ENCODE peak calls at places on chromosomes 7 and 10, in eight cellular contexts. One of them, this sample, is unnamed.

GRCh38 chr7:138458576-138459234 is 1.4 kb upstream of the TRIM24 start:
- DNase-seq in esophagus muscularis mucosa: no peak
- DNase-seq in stomach: no peak
- DNase-seq in heart left ventricle: no peak
- DNase-seq in prostate gland: no peak
- DNase-seq in transverse colon: no peak
- DNase-seq in IMR-90: no peak
- DNase-seq in body of pancreas: no peak
- DNase-seq in this sample: no peak

GRCh38 chr7:44063547-44063893 is 1.8 kb downstream of the PGAM2 start:
- DNase-seq in esophagus muscularis mucosa: no peak
- DNase-seq in stomach: no peak
- DNase-seq in heart left ventricle: no peak
- DNase-seq in prostate gland: no peak
- DNase-seq in transverse colon: peak
- DNase-seq in IMR-90: no peak
- DNase-seq in body of pancreas: no peak
- DNase-seq in this sample: peak

GRCh38 chr10:109961181-109962001 is 38.1 kb upstream of the XPNPEP1 start:
- DNase-seq in esophagus muscularis mucosa: no peak
- DNase-seq in stomach: no peak
- DNase-seq in heart left ventricle: no peak
- DNase-seq in prostate gland: no peak
- DNase-seq in transverse colon: no peak
- DNase-seq in IMR-90: peak
- DNase-seq in body of pancreas: no peak
- DNase-seq in this sample: peak

GRCh38 chr10:95260909-95261552 is 29.8 kb downstream of the PDLIM1 start:
- DNase-seq in esophagus muscularis mucosa: no peak
- DNase-seq in stomach: no peak
- DNase-seq in heart left ventricle: no peak
- DNase-seq in prostate gland: no peak
- DNase-seq in transverse colon: no peak
- DNase-seq in IMR-90: peak
- DNase-seq in body of pancreas: no peak
- DNase-seq in this sample: no peak

GRCh38 chr7:117114272-117114671 is 161.0 kb downstream of the ST7 start:
- DNase-seq in esophagus muscularis mucosa: no peak
- DNase-seq in stomach: no peak
- DNase-seq in heart left ventricle: no peak
- DNase-seq in prostate gland: no peak
- DNase-seq in transverse colon: no peak
- DNase-seq in IMR-90: no peak
- DNase-seq in body of pancreas: no peak
- DNase-seq in this sample: no peak

GRCh38 chr10:29877798-29878491 is 181.4 kb downstream of the JCAD start:
- DNase-seq in esophagus muscularis mucosa: no peak
- DNase-seq in stomach: no peak
- DNase-seq in heart left ventricle: peak
- DNase-seq in prostate gland: no peak
- DNase-seq in transverse colon: no peak
- DNase-seq in IMR-90: no peak
- DNase-seq in body of pancreas: peak
- DNase-seq in this sample: peak

GRCh38 chr7:98378210-98378819 is 22.6 kb downstream of the BAIAP2L1 start:
- DNase-seq in esophagus muscularis mucosa: no peak
- DNase-seq in stomach: no peak
- DNase-seq in heart left ventricle: no peak
- DNase-seq in prostate gland: no peak
- DNase-seq in transverse colon: no peak
- DNase-seq in IMR-90: no peak
- DNase-seq in body of pancreas: no peak
- DNase-seq in this sample: no peak

GRCh38 chr10:78778446-78779338 is 290.1 kb upstream of the ZMIZ1 start:
- DNase-seq in esophagus muscularis mucosa: no peak
- DNase-seq in stomach: no peak
- DNase-seq in heart left ventricle: no peak
- DNase-seq in prostate gland: no peak
- DNase-seq in transverse colon: no peak
- DNase-seq in IMR-90: no peak
- DNase-seq in body of pancreas: no peak
- DNase-seq in this sample: no peak

GRCh38 chr10:44312401-44312800 is 72.5 kb downstream of the CXCL12 start:
- DNase-seq in esophagus muscularis mucosa: no peak
- DNase-seq in stomach: no peak
- DNase-seq in heart left ventricle: no peak
- DNase-seq in prostate gland: no peak
- DNase-seq in transverse colon: no peak
- DNase-seq in IMR-90: no peak
- DNase-seq in body of pancreas: no peak
- DNase-seq in this sample: peak

GRCh38 chr10:7857259-7857658 is 39.0 kb downstream of the TAF3 start:
- DNase-seq in esophagus muscularis mucosa: no peak
- DNase-seq in stomach: no peak
- DNase-seq in heart left ventricle: no peak
- DNase-seq in prostate gland: no peak
- DNase-seq in transverse colon: no peak
- DNase-seq in IMR-90: no peak
- DNase-seq in body of pancreas: peak
- DNase-seq in this sample: peak

GRCh38 chr10:121556448-121556847 is 41.8 kb downstream of the FGFR2 start:
- DNase-seq in esophagus muscularis mucosa: no peak
- DNase-seq in stomach: no peak
- DNase-seq in heart left ventricle: no peak
- DNase-seq in prostate gland: no peak
- DNase-seq in transverse colon: no peak
- DNase-seq in IMR-90: no peak
- DNase-seq in body of pancreas: no peak
- DNase-seq in this sample: no peak

GRCh38 chr7:112067205-112067604 is 139.0 kb downstream of the DOCK4 start:
- DNase-seq in esophagus muscularis mucosa: no peak
- DNase-seq in stomach: no peak
- DNase-seq in heart left ventricle: no peak
- DNase-seq in prostate gland: no peak
- DNase-seq in transverse colon: no peak
- DNase-seq in IMR-90: no peak
- DNase-seq in body of pancreas: no peak
- DNase-seq in this sample: no peak

DNA sequence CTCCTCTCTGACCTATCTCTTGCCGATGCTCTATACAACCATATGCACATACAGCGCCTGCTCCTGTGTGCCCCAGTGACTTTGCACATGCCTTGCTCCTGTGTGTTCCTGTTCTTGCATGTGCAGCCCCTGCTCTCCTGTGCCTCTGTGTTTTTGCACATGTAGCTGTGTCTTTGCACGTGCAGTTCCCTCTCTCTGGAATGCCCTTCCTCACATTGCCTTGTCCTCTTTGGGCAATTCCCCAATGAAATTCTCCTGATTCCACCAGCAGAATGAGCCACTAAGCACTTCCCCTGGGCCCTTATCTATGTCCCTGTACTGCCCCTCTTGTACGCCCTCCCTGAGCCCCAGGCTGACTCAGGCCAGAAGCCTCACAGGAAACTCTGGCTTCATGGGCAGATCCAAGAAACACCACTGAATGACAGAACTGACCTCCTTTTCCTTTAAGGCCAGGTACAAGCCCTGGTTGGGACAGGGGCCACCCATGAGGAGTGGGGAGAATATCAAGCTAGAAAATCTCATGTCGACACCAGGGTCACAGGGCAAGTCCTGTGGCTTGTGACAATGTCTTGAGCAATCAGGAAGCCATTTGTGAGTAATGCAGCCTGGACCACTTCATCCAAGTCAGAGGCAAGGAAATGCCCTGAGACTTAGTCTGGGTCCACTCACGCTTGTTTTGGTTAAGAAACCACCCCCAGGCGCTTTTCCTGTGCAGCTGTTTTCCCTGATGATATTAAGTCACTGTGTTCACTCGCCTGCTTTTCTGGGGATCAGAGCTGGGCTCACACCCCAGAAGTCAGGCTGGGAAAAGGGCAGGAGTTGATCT is 1.9 kb upstream of the ARHGAP22 start:
- DNase-seq in esophagus muscularis mucosa: peak
- DNase-seq in stomach: no peak
- DNase-seq in heart left ventricle: no peak
- DNase-seq in prostate gland: no peak
- DNase-seq in transverse colon: peak
- DNase-seq in IMR-90: peak
- DNase-seq in body of pancreas: peak
- DNase-seq in this sample: peak
- TF ChIP-seq POLR2A in esophagus muscularis mucosa: no peak
- TF ChIP-seq POLR2A in stomach: no peak
- TF ChIP-seq POLR2A in heart left ventricle: no peak
- TF ChIP-seq POLR2A in prostate gland: no peak
- TF ChIP-seq POLR2A in transverse colon: no peak
- TF ChIP-seq POLR2A in IMR-90: peak
- TF ChIP-seq POLR2A in body of pancreas: no peak
- TF ChIP-seq POLR2A in this sample: no peak

GRCh38 chr7:1917221-1918062 is 247.4 kb downstream of the ELFN1 start:
- DNase-seq in esophagus muscularis mucosa: no peak
- DNase-seq in stomach: no peak
- DNase-seq in heart left ventricle: no peak
- DNase-seq in prostate gland: no peak
- DNase-seq in transverse colon: no peak
- DNase-seq in IMR-90: no peak
- DNase-seq in body of pancreas: no peak
- DNase-seq in this sample: no peak
- H3K4me3 ChIP-seq in esophagus muscularis mucosa: no peak
- H3K4me3 ChIP-seq in stomach: no peak
- H3K4me3 ChIP-seq in heart left ventricle: no peak
- H3K4me3 ChIP-seq in prostate gland: no peak
- H3K4me3 ChIP-seq in transverse colon: no peak
- H3K4me3 ChIP-seq in IMR-90: no peak
- H3K4me3 ChIP-seq in body of pancreas: no peak
- H3K4me3 ChIP-seq in this sample: no peak

GRCh38 chr7:33673029-33673700 is 232.2 kb upstream of the BMPER start:
- DNase-seq in esophagus muscularis mucosa: no peak
- DNase-seq in stomach: no peak
- DNase-seq in heart left ventricle: no peak
- DNase-seq in prostate gland: no peak
- DNase-seq in transverse colon: no peak
- DNase-seq in IMR-90: no peak
- DNase-seq in body of pancreas: no peak
- DNase-seq in this sample: no peak
- TF ChIP-seq CTCF in esophagus muscularis mucosa: no peak
- TF ChIP-seq CTCF in stomach: no peak
- TF ChIP-seq CTCF in heart left ventricle: no peak
- TF ChIP-seq CTCF in prostate gland: no peak
- TF ChIP-seq CTCF in transverse colon: no peak
- TF ChIP-seq CTCF in IMR-90: no peak
- TF ChIP-seq CTCF in body of pancreas: no peak
- TF ChIP-seq CTCF in this sample: no peak

DNA sequence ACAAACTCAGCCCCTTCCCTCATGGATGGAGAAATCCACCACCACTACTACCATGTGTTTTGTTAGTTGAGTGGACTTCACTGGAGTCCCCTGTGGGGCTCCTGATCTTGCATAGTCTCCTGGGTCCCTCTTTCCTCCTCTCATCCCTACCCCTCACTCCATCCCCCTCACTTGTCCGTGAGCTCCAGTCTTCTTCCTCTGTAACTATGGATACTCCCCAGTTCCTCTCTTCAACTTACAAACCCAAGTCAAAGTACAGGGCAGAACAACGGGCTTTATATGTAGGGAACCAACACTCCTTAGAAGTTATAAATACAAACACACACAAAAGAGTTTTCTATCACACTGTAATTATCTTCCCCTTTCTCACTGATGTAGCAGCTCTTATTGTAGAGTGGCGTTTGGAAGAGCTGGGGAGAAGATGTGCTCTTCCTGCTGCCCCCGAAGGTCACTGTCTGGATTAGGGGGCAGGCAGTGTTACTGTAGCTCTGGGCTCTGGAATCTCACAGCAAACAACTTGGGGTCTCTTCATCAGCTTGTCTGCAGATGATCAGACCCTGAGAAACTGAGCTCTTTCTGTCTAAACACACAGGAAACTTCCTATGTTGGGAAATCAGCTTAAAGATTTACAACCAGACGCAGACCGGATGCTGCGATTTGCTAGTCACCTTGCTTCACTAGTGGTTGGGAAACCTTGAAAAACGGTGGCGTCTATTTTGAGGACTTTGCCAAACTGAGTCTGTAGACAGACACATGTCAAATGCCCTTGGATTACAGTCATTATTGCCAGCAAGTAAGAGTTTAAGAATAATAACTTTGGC is 13.6 kb downstream of the SNX10 start:
- DNase-seq in esophagus muscularis mucosa: no peak
- DNase-seq in stomach: no peak
- DNase-seq in heart left ventricle: no peak
- DNase-seq in prostate gland: no peak
- DNase-seq in transverse colon: no peak
- DNase-seq in IMR-90: no peak
- DNase-seq in body of pancreas: no peak
- DNase-seq in this sample: no peak
- TF ChIP-seq POLR2A in esophagus muscularis mucosa: no peak
- TF ChIP-seq POLR2A in stomach: no peak
- TF ChIP-seq POLR2A in heart left ventricle: no peak
- TF ChIP-seq POLR2A in prostate gland: no peak
- TF ChIP-seq POLR2A in transverse colon: no peak
- TF ChIP-seq POLR2A in IMR-90: no peak
- TF ChIP-seq POLR2A in body of pancreas: no peak
- TF ChIP-seq POLR2A in this sample: no peak

DNA sequence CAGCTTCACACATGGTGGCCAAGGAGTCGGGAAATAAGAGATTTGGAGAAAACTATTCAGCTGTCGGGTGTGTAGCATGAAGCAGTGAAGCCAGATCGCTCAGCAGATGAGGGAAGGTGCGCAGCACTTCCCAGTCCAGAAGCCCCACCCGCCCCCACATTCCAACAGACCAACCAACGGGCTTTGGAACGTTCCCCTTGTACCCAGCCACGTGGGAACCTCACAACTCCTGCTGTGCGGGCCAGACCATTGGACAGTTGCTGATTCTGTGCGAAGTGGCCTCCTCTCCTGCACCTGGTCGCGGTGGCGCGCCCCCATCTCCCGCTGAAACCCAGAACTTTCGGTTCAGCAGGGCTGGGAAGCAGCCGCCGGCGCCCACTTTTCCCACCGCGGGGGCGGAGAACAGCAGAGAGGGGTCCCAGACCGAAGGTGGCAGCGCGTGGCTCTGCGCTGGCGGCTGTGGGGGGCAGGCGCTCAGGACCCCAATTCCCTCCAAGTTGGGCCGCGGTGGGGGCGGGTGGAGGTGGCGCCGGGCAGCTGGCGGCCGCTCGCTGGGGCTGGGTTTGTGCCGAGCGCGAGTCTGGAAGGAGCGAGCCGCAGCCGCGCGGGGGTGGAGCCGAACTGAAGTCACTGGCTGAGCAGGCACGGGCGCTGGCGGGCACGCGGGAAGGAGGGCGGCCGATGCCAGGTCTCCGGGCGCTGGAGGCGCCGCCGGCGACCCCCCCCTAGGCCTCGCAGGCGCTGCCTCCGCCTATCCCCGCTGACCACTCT is 1301.5 kb upstream of the SORCS1 start:
- DNase-seq in esophagus muscularis mucosa: no peak
- DNase-seq in stomach: peak
- DNase-seq in heart left ventricle: peak
- DNase-seq in prostate gland: peak
- DNase-seq in transverse colon: peak
- DNase-seq in IMR-90: no peak
- DNase-seq in body of pancreas: peak
- DNase-seq in this sample: peak
- H3K4me3 ChIP-seq in esophagus muscularis mucosa: peak
- H3K4me3 ChIP-seq in stomach: peak
- H3K4me3 ChIP-seq in heart left ventricle: peak
- H3K4me3 ChIP-seq in prostate gland: peak
- H3K4me3 ChIP-seq in transverse colon: peak
- H3K4me3 ChIP-seq in IMR-90: peak
- H3K4me3 ChIP-seq in body of pancreas: peak
- H3K4me3 ChIP-seq in this sample: no peak